ENCODE peak calls at places on chromosomes 3 and 15, in seven cellular contexts. One of them, this sample, is unnamed.

GRCh38 chr3:11907667-11908660 is 61.3 kb upstream of the TAMM41 start:
- DNase-seq in foreskin fibroblast: peak; percentile 40
- DNase-seq in B cell: no peak
- DNase-seq in tibial artery: no peak
- DNase-seq in thoracic aorta: no peak
- DNase-seq in spleen: no peak
- DNase-seq in CD8-positive, alpha-beta T cell: no peak
- DNase-seq in this sample: no peak

GRCh38 chr3:64462203-64463120 is 225.3 kb downstream of the ADAMTS9 start:
- DNase-seq in foreskin fibroblast: peak; percentile 88
- DNase-seq in CD8-positive, alpha-beta T cell: no peak
- DNase-seq in spleen: no peak
- DNase-seq in tibial artery: no peak
- DNase-seq in thoracic aorta: no peak
- DNase-seq in B cell: no peak
- DNase-seq in this sample: no peak

GRCh38 chr3:160754371-160754854 is 1.6 kb upstream of the PPM1L start:
- DNase-seq in CD8-positive, alpha-beta T cell: peak; percentile 1
- DNase-seq in tibial artery: no peak
- DNase-seq in foreskin fibroblast: peak; percentile 62
- DNase-seq in spleen: no peak
- DNase-seq in B cell: no peak
- DNase-seq in thoracic aorta: no peak
- DNase-seq in this sample: no peak

GRCh38 chr3:134751831-134752230 is 43.2 kb upstream of the EPHB1 start:
- DNase-seq in spleen: no peak
- DNase-seq in CD8-positive, alpha-beta T cell: no peak
- DNase-seq in thoracic aorta: no peak
- DNase-seq in foreskin fibroblast: no peak
- DNase-seq in B cell: no peak
- DNase-seq in tibial artery: no peak
- DNase-seq in this sample: no peak

GRCh38 chr15:59116141-59116540 is 11.2 kb downstream of the CCNB2 start:
- DNase-seq in B cell: no peak
- DNase-seq in CD8-positive, alpha-beta T cell: no peak
- DNase-seq in foreskin fibroblast: peak; percentile 40
- DNase-seq in tibial artery: no peak
- DNase-seq in spleen: no peak
- DNase-seq in thoracic aorta: no peak
- DNase-seq in this sample: no peak

GRCh38 chr3:45055032-45055410 is 28.9 kb downstream of the CLEC3B start:
- DNase-seq in CD8-positive, alpha-beta T cell: no peak
- DNase-seq in tibial artery: no peak
- DNase-seq in B cell: no peak
- DNase-seq in thoracic aorta: no peak
- DNase-seq in foreskin fibroblast: peak; percentile 88
- DNase-seq in spleen: no peak
- DNase-seq in this sample: no peak

GRCh38 chr3:126927405-126927750 is 55.5 kb upstream of the PLXNA1 start:
- DNase-seq in B cell: no peak
- DNase-seq in foreskin fibroblast: no peak
- DNase-seq in CD8-positive, alpha-beta T cell: no peak
- DNase-seq in tibial artery: peak; percentile 16
- DNase-seq in spleen: no peak
- DNase-seq in thoracic aorta: no peak
- DNase-seq in this sample: no peak

GRCh38 chr3:38275658-38276057 is 6.4 kb upstream of the SLC22A14 start:
- DNase-seq in foreskin fibroblast: no peak
- DNase-seq in thoracic aorta: no peak
- DNase-seq in CD8-positive, alpha-beta T cell: no peak
- DNase-seq in tibial artery: no peak
- DNase-seq in B cell: no peak
- DNase-seq in spleen: no peak
- DNase-seq in this sample: no peak

GRCh38 chr3:143240921-143241320 is 121.3 kb downstream of the CHST2 start:
- DNase-seq in foreskin fibroblast: peak; percentile 62
- DNase-seq in spleen: no peak
- DNase-seq in B cell: no peak
- DNase-seq in CD8-positive, alpha-beta T cell: no peak
- DNase-seq in tibial artery: no peak
- DNase-seq in thoracic aorta: no peak
- DNase-seq in this sample: no peak

GRCh38 chr15:78241017-78241416 is 6.7 kb upstream of the ACSBG1 start:
- DNase-seq in B cell: peak; percentile 87
- DNase-seq in thoracic aorta: peak; percentile 39
- DNase-seq in CD8-positive, alpha-beta T cell: peak; percentile 76
- DNase-seq in tibial artery: peak; percentile 86
- DNase-seq in foreskin fibroblast: peak; percentile 91
- DNase-seq in spleen: peak; percentile 94
- DNase-seq in this sample: peak; percentile 88

GRCh38 chr3:128068156-128068620 is 16.0 kb downstream of the SEC61A1 start:
- DNase-seq in spleen: peak; percentile 67
- DNase-seq in thoracic aorta: no peak
- DNase-seq in B cell: peak; percentile 53
- DNase-seq in CD8-positive, alpha-beta T cell: no peak
- DNase-seq in foreskin fibroblast: peak; percentile 76
- DNase-seq in tibial artery: no peak
- DNase-seq in this sample: peak; percentile 58

GRCh38 chr15:98754283-98755022 is 106.1 kb downstream of the IGF1R start:
- DNase-seq in CD8-positive, alpha-beta T cell: no peak
- DNase-seq in spleen: no peak
- DNase-seq in B cell: no peak
- DNase-seq in foreskin fibroblast: no peak
- DNase-seq in thoracic aorta: no peak
- DNase-seq in tibial artery: no peak
- DNase-seq in this sample: no peak

GRCh38 chr3:127170794-127171193 is 22.1 kb upstream of the PRR23E start:
- DNase-seq in foreskin fibroblast: peak; percentile 77
- DNase-seq in tibial artery: peak; percentile 50
- DNase-seq in thoracic aorta: no peak
- DNase-seq in B cell: no peak
- DNase-seq in spleen: no peak
- DNase-seq in CD8-positive, alpha-beta T cell: no peak
- DNase-seq in this sample: no peak

GRCh38 chr3:163481738-163482137 is 1596.6 kb downstream of the SI start:
- DNase-seq in B cell: no peak
- DNase-seq in tibial artery: no peak
- DNase-seq in CD8-positive, alpha-beta T cell: no peak
- DNase-seq in spleen: no peak
- DNase-seq in foreskin fibroblast: no peak
- DNase-seq in thoracic aorta: no peak
- DNase-seq in this sample: no peak

GRCh38 chr3:154427685-154428291 is 2.2 kb downstream of the GPR149 start:
- DNase-seq in foreskin fibroblast: no peak
- DNase-seq in CD8-positive, alpha-beta T cell: no peak
- DNase-seq in B cell: no peak
- DNase-seq in thoracic aorta: no peak
- DNase-seq in tibial artery: no peak
- DNase-seq in spleen: no peak
- DNase-seq in this sample: no peak

GRCh38 chr3:122560680-122561079 is 3.4 kb downstream of the PARP9 start:
- DNase-seq in B cell: peak; percentile 62
- DNase-seq in thoracic aorta: no peak
- DNase-seq in spleen: no peak
- DNase-seq in foreskin fibroblast: peak; percentile 75
- DNase-seq in CD8-positive, alpha-beta T cell: peak; percentile 23
- DNase-seq in tibial artery: no peak
- DNase-seq in this sample: peak; percentile 76

GRCh38 chr3:137852511-137852910 is 88.4 kb downstream of the SOX14 start:
- DNase-seq in B cell: no peak
- DNase-seq in tibial artery: no peak
- DNase-seq in spleen: no peak
- DNase-seq in CD8-positive, alpha-beta T cell: no peak
- DNase-seq in thoracic aorta: no peak
- DNase-seq in foreskin fibroblast: no peak
- DNase-seq in this sample: no peak

GRCh38 chr3:30232142-30232541 is 374.3 kb upstream of the TGFBR2 start:
- DNase-seq in B cell: no peak
- DNase-seq in CD8-positive, alpha-beta T cell: no peak
- DNase-seq in spleen: no peak
- DNase-seq in thoracic aorta: no peak
- DNase-seq in tibial artery: no peak
- DNase-seq in foreskin fibroblast: peak; percentile 93
- DNase-seq in this sample: no peak

GRCh38 chr3:100107227-100107626 is 7.1 kb downstream of the FILIP1L start:
- DNase-seq in B cell: no peak
- DNase-seq in foreskin fibroblast: peak; percentile 33
- DNase-seq in spleen: no peak
- DNase-seq in CD8-positive, alpha-beta T cell: no peak
- DNase-seq in tibial artery: no peak
- DNase-seq in thoracic aorta: no peak
- DNase-seq in this sample: no peak

GRCh38 chr3:122353901-122354401 is 28.9 kb downstream of the CSTA start:
- DNase-seq in foreskin fibroblast: no peak
- DNase-seq in thoracic aorta: no peak
- DNase-seq in tibial artery: no peak
- DNase-seq in CD8-positive, alpha-beta T cell: no peak
- DNase-seq in B cell: no peak
- DNase-seq in spleen: no peak
- DNase-seq in this sample: no peak

GRCh38 chr3:63513801-63514200 is 138.7 kb upstream of the SNTN start:
- DNase-seq in spleen: no peak
- DNase-seq in foreskin fibroblast: no peak
- DNase-seq in B cell: no peak
- DNase-seq in tibial artery: no peak
- DNase-seq in CD8-positive, alpha-beta T cell: no peak
- DNase-seq in thoracic aorta: no peak
- DNase-seq in this sample: no peak

GRCh38 chr15:66755298-66756068 is 53.4 kb downstream of the SMAD6 start:
- DNase-seq in CD8-positive, alpha-beta T cell: no peak
- DNase-seq in tibial artery: no peak
- DNase-seq in B cell: no peak
- DNase-seq in foreskin fibroblast: no peak
- DNase-seq in thoracic aorta: no peak
- DNase-seq in spleen: no peak
- DNase-seq in this sample: no peak

DNA sequence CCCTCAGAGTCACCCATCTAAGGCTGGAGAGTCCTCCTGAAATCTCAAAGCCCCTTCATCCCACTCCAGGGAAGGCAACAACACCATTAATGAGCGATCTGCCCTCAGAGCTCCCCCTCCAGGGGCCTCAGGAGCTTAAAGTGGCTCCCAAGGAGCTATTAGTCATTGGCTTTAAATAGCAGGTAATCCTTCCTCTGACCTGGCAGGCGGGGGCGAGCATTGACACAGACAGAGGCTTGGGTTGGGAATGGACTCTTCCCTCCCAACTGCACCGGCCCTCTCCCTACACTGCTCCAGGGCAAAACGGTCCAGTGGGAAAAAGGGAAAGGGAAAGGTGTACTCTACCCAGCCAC is 1.4 kb downstream of the MFGE8 start:
- DNase-seq in CD8-positive, alpha-beta T cell: no peak
- DNase-seq in spleen: no peak
- DNase-seq in B cell: no peak
- DNase-seq in tibial artery: peak; percentile 81
- DNase-seq in foreskin fibroblast: peak; percentile 38
- DNase-seq in thoracic aorta: no peak
- DNase-seq in this sample: peak; percentile 23
- TF ChIP-seq CTCF in CD8-positive, alpha-beta T cell: no peak
- TF ChIP-seq CTCF in spleen: no peak
- TF ChIP-seq CTCF in B cell: no peak
- TF ChIP-seq CTCF in tibial artery: no peak
- TF ChIP-seq CTCF in foreskin fibroblast: no peak
- TF ChIP-seq CTCF in thoracic aorta: no peak
- TF ChIP-seq CTCF in this sample: no peak

DNA sequence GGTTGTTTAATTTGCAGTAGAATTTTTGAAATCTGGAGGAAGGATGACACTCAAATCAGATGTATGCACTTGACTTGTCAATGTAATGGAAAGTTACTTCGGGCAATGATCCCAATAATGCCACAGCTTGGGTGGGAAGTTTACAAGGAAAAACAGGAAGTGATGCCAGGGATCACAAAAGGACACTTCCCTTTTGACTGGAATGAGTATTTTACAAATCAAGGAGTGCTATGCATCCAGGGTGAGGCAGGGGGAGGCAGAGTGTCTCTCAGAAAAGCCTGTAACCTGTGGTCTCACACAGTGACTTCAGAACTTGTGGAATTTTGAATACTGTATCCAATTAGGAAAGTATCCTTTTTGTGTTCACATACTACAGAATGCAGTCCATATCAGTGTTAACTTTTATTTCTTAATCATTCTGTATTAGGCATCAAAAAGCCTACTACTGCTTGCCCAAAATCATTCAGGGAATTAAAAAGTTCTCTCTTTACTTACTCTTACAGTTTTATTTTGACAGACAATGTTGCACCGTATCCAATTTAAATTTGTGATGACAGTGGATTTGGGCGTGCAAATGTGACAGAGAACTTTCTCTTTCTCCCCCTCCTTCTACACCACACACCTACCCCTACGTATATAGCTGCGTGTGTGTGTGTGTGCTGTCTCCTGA is 445.1 kb downstream of the MECOM start:
- DNase-seq in foreskin fibroblast: peak; percentile 55
- DNase-seq in tibial artery: no peak
- DNase-seq in thoracic aorta: no peak
- DNase-seq in spleen: no peak
- DNase-seq in B cell: no peak
- DNase-seq in CD8-positive, alpha-beta T cell: no peak
- DNase-seq in this sample: no peak
- TF ChIP-seq CTCF in foreskin fibroblast: peak; percentile 63
- TF ChIP-seq CTCF in tibial artery: peak; percentile 39
- TF ChIP-seq CTCF in thoracic aorta: peak; percentile 64
- TF ChIP-seq CTCF in spleen: no peak
- TF ChIP-seq CTCF in B cell: no peak
- TF ChIP-seq CTCF in CD8-positive, alpha-beta T cell: no peak
- TF ChIP-seq CTCF in this sample: peak; percentile 7

GRCh38 chr3:108305484-108306172 is 9.3 kb downstream of the HHLA2 start:
- DNase-seq in thoracic aorta: no peak
- DNase-seq in spleen: no peak
- DNase-seq in tibial artery: no peak
- DNase-seq in foreskin fibroblast: no peak
- DNase-seq in B cell: no peak
- DNase-seq in CD8-positive, alpha-beta T cell: no peak
- DNase-seq in this sample: no peak
- TF ChIP-seq CTCF in thoracic aorta: no peak
- TF ChIP-seq CTCF in spleen: no peak
- TF ChIP-seq CTCF in tibial artery: no peak
- TF ChIP-seq CTCF in foreskin fibroblast: no peak
- TF ChIP-seq CTCF in B cell: no peak
- TF ChIP-seq CTCF in CD8-positive, alpha-beta T cell: no peak
- TF ChIP-seq CTCF in this sample: peak; percentile 9

GRCh38 chr3:74531491-74531890 is 83.0 kb downstream of the CNTN3 start:
- DNase-seq in foreskin fibroblast: peak; percentile 61
- DNase-seq in spleen: no peak
- DNase-seq in thoracic aorta: no peak
- DNase-seq in B cell: no peak
- DNase-seq in CD8-positive, alpha-beta T cell: no peak
- DNase-seq in tibial artery: no peak
- DNase-seq in this sample: no peak

GRCh38 chr3:74529145-74529544 is 85.3 kb downstream of the CNTN3 start:
- DNase-seq in thoracic aorta: no peak
- DNase-seq in spleen: no peak
- DNase-seq in CD8-positive, alpha-beta T cell: no peak
- DNase-seq in tibial artery: no peak
- DNase-seq in foreskin fibroblast: no peak
- DNase-seq in B cell: no peak
- DNase-seq in this sample: no peak

GRCh38 chr3:74535281-74535680 is 79.2 kb downstream of the CNTN3 start:
- DNase-seq in CD8-positive, alpha-beta T cell: no peak
- DNase-seq in foreskin fibroblast: peak; percentile 4
- DNase-seq in thoracic aorta: no peak
- DNase-seq in spleen: no peak
- DNase-seq in tibial artery: no peak
- DNase-seq in B cell: no peak
- DNase-seq in this sample: no peak

GRCh38 chr3:74534611-74535010 is 79.8 kb downstream of the CNTN3 start:
- DNase-seq in thoracic aorta: no peak
- DNase-seq in B cell: no peak
- DNase-seq in CD8-positive, alpha-beta T cell: no peak
- DNase-seq in tibial artery: no peak
- DNase-seq in foreskin fibroblast: no peak
- DNase-seq in spleen: no peak
- DNase-seq in this sample: no peak

GRCh38 chr3:74532446-74532845 is 82.0 kb downstream of the CNTN3 start:
- DNase-seq in B cell: no peak
- DNase-seq in tibial artery: no peak
- DNase-seq in spleen: no peak
- DNase-seq in foreskin fibroblast: peak; percentile 94
- DNase-seq in thoracic aorta: no peak
- DNase-seq in CD8-positive, alpha-beta T cell: no peak
- DNase-seq in this sample: no peak
- TF ChIP-seq CTCF in B cell: no peak
- TF ChIP-seq CTCF in tibial artery: no peak
- TF ChIP-seq CTCF in spleen: no peak
- TF ChIP-seq CTCF in foreskin fibroblast: no peak
- TF ChIP-seq CTCF in thoracic aorta: no peak
- TF ChIP-seq CTCF in CD8-positive, alpha-beta T cell: no peak
- TF ChIP-seq CTCF in this sample: no peak

This sample was measured in GM13977.